ENCODE peak calls at places on chromosomes 16 and 17, in ten cellular contexts. E is mesendoderm; L is endothelial cell; Q is AG10803; M is activated T-helper 9 cell treated with anti-CD3 and anti-CD28 coated beads, Interleukin-2, amount 50 U/mL, for 16 hours; G is hepatic stellate cell; S is CD8-positive, alpha-beta T cell; X is anterior cingulate cortex; R is AG04450; P is AG09309. I is an unnamed sample.

GRCh38 chr17:33142703-33143299 is 150.3 kb downstream of the ASIC2 start:
- DNase-seq in E (peak), L (peak), Q (peak), M (no peak), G (no peak), S (peak), X (no peak), R (no peak), P (no peak), I (peak)

GRCh38 chr17:39092672-39093250 is 58.7 kb downstream of the PLXDC1 start:
- DNase-seq in E (no peak), L (no peak), Q (no peak), M (no peak), G (no peak), S (no peak), X (no peak), R (no peak), P (no peak), I (no peak)

GRCh38 chr17:68288804-68289203 is 2.1 kb downstream of the SLC16A6 start:
- DNase-seq in E (peak), L (no peak), Q (no peak), M (no peak), G (no peak), S (no peak), X (no peak), R (no peak), P (no peak), I (no peak)

GRCh38 chr17:80082403-80083135 is 18.8 kb upstream of the GAA start:
- DNase-seq in E (peak), L (peak), Q (peak), M (peak), G (peak), S (peak), X (peak), R (peak), P (peak), I (peak)

GRCh38 chr17:64130559-64131001 is 636 bp upstream of the ERN1 start:
- DNase-seq in E (no peak), L (no peak), Q (peak), M (peak), G (no peak), S (peak), X (no peak), R (no peak), P (no peak), I (peak)

GRCh38 chr17:57600092-57600491 is 145.0 kb downstream of the CCDC182 start:
- DNase-seq in E (no peak), L (no peak), Q (peak), M (no peak), G (no peak), S (peak), X (no peak), R (no peak), P (no peak), I (peak)

GRCh38 chr16:88614818-88615580 is 23.4 kb upstream of the IL17C start:
- DNase-seq in E (no peak), L (no peak), Q (no peak), M (no peak), G (no peak), S (no peak), X (no peak), R (no peak), P (no peak), I (no peak)

GRCh38 chr16:4387769-4388168 is 16.1 kb downstream of the VASN start:
- DNase-seq in E (no peak), L (no peak), Q (no peak), M (no peak), G (no peak), S (no peak), X (no peak), R (no peak), P (no peak), I (no peak)

GRCh38 chr17:74759243-74759801 is 10.9 kb downstream of the NHERF1 start:
- DNase-seq in E (no peak), L (no peak), Q (no peak), M (no peak), G (no peak), S (peak), X (no peak), R (no peak), P (no peak), I (no peak)

GRCh38 chr16:55257971-55258613 is 65.9 kb upstream of the IRX6 start:
- DNase-seq in E (peak), L (peak), Q (peak), M (no peak), G (peak), S (peak), X (no peak), R (no peak), P (peak), I (peak)

GRCh38 chr16:1372292-1372950 is 20.7 kb downstream of the GNPTG start:
- DNase-seq in E (no peak), L (no peak), Q (no peak), M (no peak), G (no peak), S (no peak), X (no peak), R (no peak), P (no peak), I (no peak)

GRCh38 chr16:4624827-4625616 is 396 bp downstream of the MGRN1 start:
- DNase-seq in E (peak), L (peak), Q (peak), M (peak), G (peak), S (peak), X (peak), R (peak), P (no peak), I (peak)

GRCh38 chr17:60091109-60091508 is 12.4 kb upstream of the HEATR6 start:
- DNase-seq in E (no peak), L (no peak), Q (no peak), M (no peak), G (no peak), S (no peak), X (no peak), R (no peak), P (no peak), I (no peak)

GRCh38 chr16:82993415-82993814 is 366.6 kb downstream of the CDH13 start:
- DNase-seq in E (no peak), L (no peak), Q (no peak), M (no peak), G (no peak), S (no peak), X (no peak), R (no peak), P (no peak), I (no peak)

GRCh38 chr17:39461911-39462641 is 790 bp downstream of the CDK12 start:
- DNase-seq in E (peak), L (no peak), Q (no peak), M (peak), G (peak), S (no peak), X (peak), R (no peak), P (no peak), I (peak)

GRCh38 chr17:17836818-17837379 is at the start of gene SREBF1:
- DNase-seq in E (peak), L (peak), Q (no peak), M (peak), G (peak), S (peak), X (peak), R (no peak), P (no peak), I (peak)

GRCh38 chr17:62725791-62726249 is 82.3 kb downstream of the MARCHF10 start:
- DNase-seq in E (no peak), L (no peak), Q (no peak), M (no peak), G (no peak), S (no peak), X (no peak), R (no peak), P (no peak), I (peak)

GRCh38 chr17:77690271-77691161 is 268.0 kb upstream of the TNRC6C start:
- DNase-seq in E (no peak), L (no peak), Q (no peak), M (no peak), G (no peak), S (peak), X (no peak), R (no peak), P (no peak), I (peak)

GRCh38 chr16:53281280-53281679 is 153.0 kb upstream of the RBL2 start:
- DNase-seq in E (no peak), L (no peak), Q (peak), M (no peak), G (no peak), S (no peak), X (no peak), R (no peak), P (no peak), I (no peak)

GRCh38 chr16:52629296-52629695 is 82.4 kb upstream of the TOX3 start:
- DNase-seq in E (no peak), L (no peak), Q (no peak), M (no peak), G (no peak), S (no peak), X (no peak), R (no peak), P (no peak), I (no peak)